ENCODE peak calls at places on chromosomes 6 and 20, in seven cellular contexts. Q is fibroblast of lung, P is endodermal cell, L is fibroblast of the aortic adventitia, C is mammary epithelial cell, V is cardiac fibroblast, N is BE2C. M is an unnamed sample.

GRCh38 chr6:11609324-11610071 is 71.9 kb downstream of the TMEM170B start:
- DNase-seq in Q (peak), P (no peak), L (peak), C (no peak), V (peak), N (no peak), M (peak)

GRCh38 chr6:53310751-53311585 is 37.8 kb downstream of the ELOVL5 start:
- DNase-seq in Q (no peak), P (no peak), L (no peak), C (no peak), V (no peak), N (no peak), M (no peak)

GRCh38 chr6:22113046-22113766 is 183.6 kb downstream of the PRL start:
- DNase-seq in Q (peak), P (no peak), L (peak), C (peak), V (peak), N (no peak), M (no peak)

GRCh38 chr6:22117663-22118062 is 179.2 kb downstream of the PRL start:
- DNase-seq in Q (no peak), P (no peak), L (no peak), C (no peak), V (no peak), N (no peak), M (no peak)

GRCh38 chr20:21102252-21102609 is 3.9 kb downstream of the LINC00237 start:
- DNase-seq in Q (no peak), P (peak), L (no peak), C (no peak), V (no peak), N (no peak), M (peak)

GRCh38 chr20:37521091-37521771 is at the start of gene NNAT:
- DNase-seq in Q (no peak), P (no peak), L (no peak), C (no peak), V (no peak), N (no peak), M (no peak)

GRCh38 chr6:146770275-146770964 is 171.6 kb downstream of the ADGB start:
- DNase-seq in Q (no peak), P (no peak), L (no peak), C (no peak), V (no peak), N (no peak), M (no peak)

GRCh38 chr6:6966569-6966968 is 141.2 kb upstream of the RREB1 start:
- DNase-seq in Q (no peak), P (no peak), L (no peak), C (no peak), V (no peak), N (no peak), M (no peak)

GRCh38 chr20:48767269-48767960 is 60.4 kb downstream of the PREX1 start:
- DNase-seq in Q (no peak), P (no peak), L (no peak), C (no peak), V (no peak), N (no peak), M (no peak)

GRCh38 chr6:2109796-2110195 is 135.6 kb downstream of the GMDS start:
- DNase-seq in Q (no peak), P (no peak), L (no peak), C (no peak), V (no peak), N (no peak), M (no peak)

GRCh38 chr6:2111162-2111677 is 134.2 kb downstream of the GMDS start:
- DNase-seq in Q (peak), P (no peak), L (peak), C (peak), V (peak), N (no peak), M (no peak)

GRCh38 chr6:2114100-2114499 is 131.3 kb downstream of the GMDS start:
- DNase-seq in Q (no peak), P (no peak), L (no peak), C (no peak), V (no peak), N (no peak), M (no peak)

GRCh38 chr6:2108700-2109306 is 136.6 kb downstream of the GMDS start:
- DNase-seq in Q (no peak), P (no peak), L (no peak), C (no peak), V (no peak), N (no peak), M (peak)

DNA sequence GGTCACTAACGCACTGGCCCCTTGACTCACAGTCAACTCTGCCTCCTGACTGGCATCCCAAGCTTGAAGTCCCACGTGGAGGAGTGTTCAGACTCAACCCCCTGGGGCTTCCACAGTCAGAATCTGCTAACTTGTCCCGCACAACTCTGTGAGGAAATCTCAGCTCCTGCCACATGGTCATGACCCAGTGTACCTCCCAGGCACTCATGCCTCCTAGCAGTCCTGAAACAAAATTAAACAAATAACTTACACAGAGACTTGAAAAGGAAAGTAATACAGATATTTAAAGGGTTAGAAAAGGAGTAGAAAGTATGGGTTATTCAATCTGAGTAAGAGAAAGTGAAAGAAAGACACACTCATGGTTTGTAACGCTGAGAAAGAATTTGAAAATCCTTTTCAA is 134.9 kb downstream of the GMDS start:
- DNase-seq in Q (peak), P (no peak), L (peak), C (no peak), V (peak), N (no peak), M (no peak)
- H3K4me3 ChIP-seq in Q (peak), P (no peak), L (no peak), C (no peak), V (no peak), N (no peak), M (no peak)

GRCh38 chr6:105882833-105883232 is 203.3 kb upstream of the PRDM1 start:
- DNase-seq in Q (peak), P (no peak), L (peak), C (no peak), V (no peak), N (no peak), M (no peak)

GRCh38 chr6:105881608-105882007 is 204.5 kb upstream of the PRDM1 start:
- DNase-seq in Q (no peak), P (no peak), L (no peak), C (no peak), V (no peak), N (no peak), M (no peak)

GRCh38 chr6:105879146-105879545 is 207.0 kb upstream of the PRDM1 start:
- DNase-seq in Q (no peak), P (no peak), L (no peak), C (no peak), V (no peak), N (no peak), M (no peak)

GRCh38 chr6:105882071-105882803 is 203.9 kb upstream of the PRDM1 start:
- DNase-seq in Q (peak), P (no peak), L (peak), C (no peak), V (no peak), N (no peak), M (no peak)

DNA sequence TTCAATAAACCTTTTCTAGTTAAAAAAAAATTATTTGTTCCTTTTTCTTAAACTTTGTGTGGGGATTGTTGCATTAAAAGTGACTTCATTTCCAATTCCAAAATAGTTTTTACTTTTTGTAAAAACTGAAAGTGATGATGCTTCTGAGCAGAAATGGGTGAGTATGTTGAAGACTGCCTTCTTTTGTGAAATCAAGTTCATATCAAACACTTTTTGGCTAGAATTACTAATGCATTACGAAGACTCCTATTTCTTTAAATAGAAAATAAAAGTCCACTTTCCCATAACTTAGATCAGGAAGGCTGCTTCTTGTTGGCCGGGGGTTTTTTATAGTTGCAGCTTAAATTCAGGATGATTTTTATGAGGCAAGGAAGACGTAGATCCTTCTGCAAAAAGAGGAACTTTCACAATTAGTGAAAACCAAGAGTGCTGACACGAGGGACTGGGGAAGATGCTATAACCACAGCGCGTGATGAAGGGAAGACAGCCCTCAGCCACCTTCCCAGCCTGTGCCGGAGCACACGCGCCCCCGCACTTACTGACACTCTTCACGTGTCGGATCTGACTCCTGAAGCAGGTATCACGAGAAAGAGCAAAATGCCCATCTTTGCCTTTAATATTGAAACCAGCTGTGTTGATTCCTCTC is 206.1 kb upstream of the PRDM1 start:
- DNase-seq in Q (no peak), P (no peak), L (no peak), C (no peak), V (no peak), N (no peak), M (no peak)
- H3K4me3 ChIP-seq in Q (no peak), P (no peak), L (no peak), C (no peak), V (no peak), N (no peak), M (no peak)

DNA sequence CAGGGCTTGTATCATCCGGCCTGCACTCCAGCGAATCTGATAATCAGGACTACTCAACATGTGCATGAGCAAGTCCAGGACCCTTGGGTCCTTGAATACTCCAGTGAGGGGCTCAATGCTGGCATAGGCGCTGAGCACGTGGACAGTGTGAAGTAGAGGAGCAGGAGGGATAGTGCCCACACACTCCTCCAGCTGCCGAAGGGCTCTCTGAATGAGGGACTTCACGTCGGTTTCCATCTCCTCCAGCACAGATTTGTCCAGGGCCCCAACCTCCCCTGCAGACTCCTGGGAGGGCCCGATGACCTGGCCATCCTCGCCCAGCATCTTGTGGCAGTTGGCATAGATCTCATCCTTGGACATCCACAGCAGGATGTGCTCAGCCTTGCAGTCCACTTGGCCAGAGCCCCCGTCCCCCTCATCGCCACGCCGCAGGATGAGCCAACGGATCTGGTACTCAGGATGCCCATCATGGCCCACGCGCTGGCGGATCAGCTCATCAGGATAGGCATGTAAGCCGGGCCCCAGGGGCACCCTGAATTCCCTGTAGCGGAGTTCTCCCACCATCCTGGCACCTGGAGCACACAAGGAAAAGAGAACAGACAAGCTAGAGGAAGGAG is 1.3 kb downstream of the CUL7 start:
- DNase-seq in Q (no peak), P (no peak), L (no peak), C (no peak), V (no peak), N (no peak), M (no peak)
- H3K4me3 ChIP-seq in Q (peak), P (peak), L (peak), C (no peak), V (peak), N (peak), M (peak)

DNA sequence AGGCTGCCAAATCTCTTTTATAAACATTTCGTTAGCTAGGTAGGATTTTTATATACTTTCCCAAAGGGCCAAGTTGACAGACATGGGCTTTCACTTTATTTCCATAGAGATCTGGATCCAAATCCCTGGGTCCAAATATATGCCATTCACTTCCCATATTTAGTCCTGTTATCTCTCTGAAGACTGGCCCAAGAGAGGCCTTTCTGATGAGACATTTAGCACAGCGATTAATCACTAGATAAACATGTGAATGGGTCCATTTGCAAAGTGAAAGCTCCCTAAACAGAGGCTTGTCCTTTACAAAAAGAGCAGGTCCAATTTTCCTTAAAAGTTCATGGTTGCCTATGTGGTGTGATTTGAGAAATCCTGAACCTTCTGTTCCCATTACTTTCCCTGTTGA is 132.6 kb downstream of the TRMT11 start:
- DNase-seq in Q (peak), P (no peak), L (peak), C (no peak), V (no peak), N (no peak), M (no peak)
- H3K4me3 ChIP-seq in Q (no peak), P (no peak), L (no peak), C (no peak), V (no peak), N (no peak), M (no peak)

DNA sequence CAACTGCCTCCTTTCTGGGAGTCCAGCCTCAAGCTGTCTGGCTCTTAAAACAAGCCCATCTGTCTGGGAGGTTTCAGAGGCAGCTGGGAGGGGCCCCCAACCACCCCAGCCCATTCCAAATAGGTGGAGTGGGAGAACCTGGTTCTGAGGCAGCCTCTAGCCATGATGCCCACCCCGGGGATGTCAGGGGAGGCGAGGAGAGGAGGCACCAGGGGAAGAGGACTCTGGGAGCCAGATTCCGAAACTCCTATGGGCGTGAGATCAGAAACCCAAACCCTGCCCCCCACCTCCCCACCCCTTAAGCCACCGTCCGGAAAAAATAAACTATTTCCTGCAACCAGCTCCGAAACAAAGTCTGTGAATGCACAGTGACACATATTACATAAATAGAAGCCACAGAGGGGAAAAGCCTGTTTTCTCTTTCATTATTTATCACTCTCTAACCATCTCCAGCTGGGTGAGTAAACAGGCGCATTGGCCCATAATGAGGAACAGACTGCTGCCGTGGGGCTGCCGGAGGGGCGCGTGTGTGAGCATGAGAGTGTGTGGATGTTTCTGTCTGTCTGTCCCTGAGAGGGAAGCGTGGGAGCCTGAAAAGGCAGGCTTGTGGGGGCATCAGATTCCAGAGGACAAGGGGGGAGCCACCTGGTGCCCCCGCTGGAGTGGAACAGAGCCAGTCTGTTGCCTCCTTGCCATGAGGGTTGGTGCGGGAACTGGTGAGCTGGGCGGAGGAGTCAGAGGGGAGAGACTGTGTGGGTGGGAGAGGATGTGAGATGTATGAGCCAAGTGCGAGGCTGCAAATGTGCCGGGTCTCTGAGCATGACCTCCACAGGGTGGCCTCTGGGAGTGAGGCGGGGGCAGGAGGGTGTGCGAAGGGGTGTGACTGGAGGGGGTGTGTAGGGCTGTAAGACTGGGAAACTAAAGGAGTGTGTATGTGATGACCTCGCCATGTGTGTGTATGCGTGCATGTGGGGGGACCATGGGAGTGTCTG is 14.3 kb upstream of the FOXP4 start:
- DNase-seq in Q (peak), P (peak), L (peak), C (no peak), V (peak), N (peak), M (peak)
- H3K4me3 ChIP-seq in Q (no peak), P (no peak), L (no peak), C (no peak), V (no peak), N (peak), M (no peak)

DNA sequence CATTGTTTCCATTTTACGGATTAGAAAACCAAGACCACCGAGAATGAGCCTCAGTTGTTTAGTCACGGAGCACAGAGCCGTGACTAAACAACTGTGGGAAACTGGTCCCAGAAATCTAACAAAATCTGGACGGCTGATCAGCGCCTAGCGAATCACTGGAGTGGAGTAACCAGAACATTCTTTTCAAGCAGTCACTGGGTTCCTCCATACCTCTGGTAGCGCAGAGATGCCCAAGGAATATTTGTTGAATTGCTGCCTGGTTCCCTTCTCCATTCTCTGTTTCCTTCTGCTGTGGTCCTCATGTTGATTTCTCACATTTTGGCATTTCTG is 62.0 kb downstream of the GPX5 start:
- DNase-seq in Q (peak), P (no peak), L (no peak), C (no peak), V (no peak), N (no peak), M (no peak)
- H3K4me3 ChIP-seq in Q (peak), P (peak), L (peak), C (peak), V (peak), N (peak), M (peak)

DNA sequence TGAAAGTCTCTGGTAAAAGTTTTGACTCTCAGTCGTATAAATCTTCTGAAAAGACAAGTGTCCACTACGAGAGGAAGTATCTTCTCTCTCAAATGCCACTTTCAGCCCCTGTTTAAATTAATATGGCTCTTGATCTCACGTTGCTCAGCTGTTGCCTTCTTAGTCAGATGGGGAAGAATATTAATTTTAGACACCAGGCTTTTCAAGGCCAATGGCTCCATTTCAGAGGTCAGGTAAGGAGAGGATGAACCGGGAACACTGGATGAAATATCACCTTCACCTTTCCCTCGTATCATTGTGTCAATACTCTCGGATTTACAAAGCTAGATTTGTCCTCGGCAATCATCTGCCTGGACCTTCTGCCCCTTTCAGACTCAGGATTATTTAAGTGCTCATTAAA is at the start of gene MYLK4:
- DNase-seq in Q (no peak), P (no peak), L (no peak), C (no peak), V (no peak), N (no peak), M (no peak)
- H3K4me3 ChIP-seq in Q (no peak), P (no peak), L (no peak), C (no peak), V (no peak), N (no peak), M (no peak)

GRCh38 chr6:1313755-1314503 is 2.0 kb downstream of the FOXQ1 start:
- DNase-seq in Q (no peak), P (peak), L (no peak), C (no peak), V (no peak), N (no peak), M (no peak)
- H3K4me3 ChIP-seq in Q (peak), P (peak), L (no peak), C (peak), V (no peak), N (no peak), M (no peak)

DNA sequence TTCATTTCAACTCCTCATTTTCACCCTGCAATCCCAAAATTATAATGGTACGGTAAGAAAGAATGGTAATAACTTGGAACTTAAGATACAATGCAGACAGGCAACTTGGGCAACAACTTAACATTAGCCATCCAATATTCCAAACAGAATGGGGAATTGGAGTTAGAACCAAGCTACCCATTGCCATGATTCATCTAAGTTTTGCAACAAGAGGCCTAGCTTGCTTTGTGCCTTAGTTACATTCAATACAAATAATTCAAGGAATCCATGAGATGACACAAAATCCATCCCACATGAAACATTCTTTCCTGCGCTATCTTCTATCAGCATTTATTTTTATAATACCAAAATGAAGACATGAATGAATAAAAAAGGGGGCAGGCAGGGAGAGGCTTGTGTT is 28.4 kb downstream of the DCDC2 start:
- DNase-seq in Q (peak), P (no peak), L (no peak), C (no peak), V (no peak), N (no peak), M (no peak)
- H3K4me3 ChIP-seq in Q (no peak), P (no peak), L (no peak), C (no peak), V (no peak), N (no peak), M (no peak)

M was measured in A673.